ENCODE peak calls at places on chromosomes 12 and 14, in eight cellular contexts. R, H, L, O, I, D, E and V are unnamed samples.

GRCh38 chr12:66638666-66639065 is 40.2 kb downstream of the GRIP1 start:
- DNase-seq in I (no peak), D (no peak), O (no peak), L (no peak), H (no peak), R (no peak), E (no peak), V (no peak)

GRCh38 chr12:120365675-120366340 is 3.2 kb downstream of the MSI1 start:
- DNase-seq in O (no peak), R (no peak), E (no peak), D (no peak), I (no peak), H (no peak), L (no peak), V (no peak)

GRCh38 chr12:92133166-92133565 is 12.5 kb downstream of the BTG1 start:
- DNase-seq in R (peak; percentile 42), O (no peak), E (no peak), L (no peak), D (no peak), I (no peak), H (no peak), V (no peak)

GRCh38 chr14:23154876-23155587 is 28.4 kb downstream of the SLC7A8 start:
- DNase-seq in I (no peak), O (no peak), E (peak; percentile 47), L (no peak), D (no peak), H (peak; percentile 92), R (peak; percentile 97), V (no peak)

GRCh38 chr14:84927096-84927910 is 602.6 kb upstream of the FLRT2 start:
- DNase-seq in H (no peak), I (no peak), O (no peak), E (no peak), R (peak; percentile 48), D (no peak), L (no peak), V (no peak)

GRCh38 chr14:68886109-68886434 is 93.0 kb downstream of the ACTN1 start:
- DNase-seq in E (no peak), R (peak; percentile 46), I (no peak), D (no peak), O (no peak), H (peak; percentile 36), L (no peak), V (no peak)

GRCh38 chr12:113224955-113225354 is 3.7 kb downstream of the TPCN1 start:
- DNase-seq in I (no peak), O (no peak), D (no peak), H (no peak), E (no peak), R (no peak), L (no peak), V (no peak)

GRCh38 chr14:92759300-92759678 is 10.9 kb upstream of the LGMN start:
- DNase-seq in R (peak; percentile 39), H (peak; percentile 9), E (peak; percentile 26), L (no peak), I (no peak), D (no peak), O (no peak), V (no peak)